ENCODE peak calls at places on chromosomes 7 and 10, in six cellular contexts. One of them, this sample, is unnamed.

GRCh38 chr10:85641479-85641967 is 725.1 kb downstream of the GRID1 start:
- DNase-seq in heart right ventricle: no peak
- DNase-seq in CD4-positive, CD25-positive, alpha-beta regulatory T cell: no peak
- DNase-seq in IMR-90: no peak
- DNase-seq in aorta: no peak
- DNase-seq in GM23248: no peak
- DNase-seq in this sample: no peak

GRCh38 chr10:22824984-22825383 is 102.9 kb upstream of the ARMC3 start:
- DNase-seq in heart right ventricle: no peak
- DNase-seq in GM23248: peak; percentile 82
- DNase-seq in IMR-90: peak; percentile 74
- DNase-seq in CD4-positive, CD25-positive, alpha-beta regulatory T cell: no peak
- DNase-seq in aorta: no peak
- DNase-seq in this sample: no peak

GRCh38 chr7:33692956-33693355 is 212.4 kb upstream of the BMPER start:
- DNase-seq in GM23248: peak; percentile 91
- DNase-seq in aorta: no peak
- DNase-seq in CD4-positive, CD25-positive, alpha-beta regulatory T cell: no peak
- DNase-seq in IMR-90: peak; percentile 84
- DNase-seq in heart right ventricle: no peak
- DNase-seq in this sample: no peak

GRCh38 chr10:14023612-14024348 is 306.9 kb downstream of the FRMD4A start:
- DNase-seq in CD4-positive, CD25-positive, alpha-beta regulatory T cell: no peak
- DNase-seq in aorta: no peak
- DNase-seq in GM23248: peak; percentile 8
- DNase-seq in heart right ventricle: no peak
- DNase-seq in IMR-90: no peak
- DNase-seq in this sample: no peak

GRCh38 chr7:137942459-137943115 is 59.3 kb downstream of the CREB3L2 start:
- DNase-seq in aorta: no peak
- DNase-seq in heart right ventricle: no peak
- DNase-seq in CD4-positive, CD25-positive, alpha-beta regulatory T cell: no peak
- DNase-seq in IMR-90: peak; percentile 48
- DNase-seq in GM23248: no peak
- DNase-seq in this sample: no peak

GRCh38 chr7:140404565-140405080 is 765 bp downstream of the RAB19 start:
- DNase-seq in aorta: no peak
- DNase-seq in CD4-positive, CD25-positive, alpha-beta regulatory T cell: no peak
- DNase-seq in heart right ventricle: no peak
- DNase-seq in IMR-90: no peak
- DNase-seq in GM23248: no peak
- DNase-seq in this sample: no peak

GRCh38 chr7:39733881-39734571 is 110.7 kb downstream of the RALA start:
- DNase-seq in CD4-positive, CD25-positive, alpha-beta regulatory T cell: no peak
- DNase-seq in IMR-90: peak; percentile 93
- DNase-seq in heart right ventricle: no peak
- DNase-seq in GM23248: peak; percentile 89
- DNase-seq in aorta: no peak
- DNase-seq in this sample: no peak

GRCh38 chr10:46559231-46559671 is 2.8 kb upstream of the GPRIN2 start:
- DNase-seq in IMR-90: no peak
- DNase-seq in GM23248: no peak
- DNase-seq in CD4-positive, CD25-positive, alpha-beta regulatory T cell: no peak
- DNase-seq in aorta: peak; percentile 33
- DNase-seq in heart right ventricle: no peak
- DNase-seq in this sample: no peak

GRCh38 chr10:62464308-62464707 is 90.1 kb downstream of the ZNF365 start:
- DNase-seq in aorta: no peak
- DNase-seq in GM23248: peak; percentile 71
- DNase-seq in IMR-90: peak; percentile 23
- DNase-seq in heart right ventricle: no peak
- DNase-seq in CD4-positive, CD25-positive, alpha-beta regulatory T cell: no peak
- DNase-seq in this sample: no peak

GRCh38 chr10:69479737-69480412 is 28.6 kb downstream of the TSPAN15 start:
- DNase-seq in aorta: peak; percentile 59
- DNase-seq in heart right ventricle: no peak
- DNase-seq in GM23248: peak; percentile 16
- DNase-seq in CD4-positive, CD25-positive, alpha-beta regulatory T cell: no peak
- DNase-seq in IMR-90: no peak
- DNase-seq in this sample: no peak

GRCh38 chr10:58998924-58999713 is 177.3 kb upstream of the PHYHIPL start:
- DNase-seq in IMR-90: no peak
- DNase-seq in GM23248: no peak
- DNase-seq in aorta: peak; percentile 80
- DNase-seq in heart right ventricle: peak; percentile 30
- DNase-seq in CD4-positive, CD25-positive, alpha-beta regulatory T cell: no peak
- DNase-seq in this sample: no peak

DNA sequence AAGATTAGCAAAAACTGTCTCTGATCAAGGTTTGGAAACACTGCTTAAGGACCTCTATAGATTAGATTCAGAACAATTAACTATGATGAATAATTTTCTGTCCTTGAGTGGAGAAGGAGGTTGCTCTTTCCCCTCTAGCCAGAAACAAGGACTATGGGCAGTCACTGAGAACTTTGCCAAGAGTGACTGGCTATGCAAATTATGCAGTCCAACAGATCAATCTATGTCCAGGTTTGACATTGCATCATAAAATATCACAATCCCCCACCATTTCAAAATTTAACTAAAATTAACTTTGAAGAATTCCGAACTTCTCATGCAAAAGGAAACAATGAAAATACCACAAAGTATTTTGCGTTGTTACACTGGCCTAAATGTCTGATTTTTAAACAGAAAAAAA is 50.6 kb downstream of the TSPAN12 start:
- DNase-seq in heart right ventricle: no peak
- DNase-seq in CD4-positive, CD25-positive, alpha-beta regulatory T cell: no peak
- DNase-seq in GM23248: no peak
- DNase-seq in aorta: no peak
- DNase-seq in IMR-90: no peak
- DNase-seq in this sample: no peak
- H3K27ac ChIP-seq in heart right ventricle: no peak overlapping the region
- H3K27ac ChIP-seq in CD4-positive, CD25-positive, alpha-beta regulatory T cell: no peak overlapping the region
- H3K27ac ChIP-seq in GM23248: no peak overlapping the region
- H3K27ac ChIP-seq in aorta: no peak overlapping the region
- H3K27ac ChIP-seq in IMR-90: no peak overlapping the region
- H3K27ac ChIP-seq in this sample: no peak overlapping the region

DNA sequence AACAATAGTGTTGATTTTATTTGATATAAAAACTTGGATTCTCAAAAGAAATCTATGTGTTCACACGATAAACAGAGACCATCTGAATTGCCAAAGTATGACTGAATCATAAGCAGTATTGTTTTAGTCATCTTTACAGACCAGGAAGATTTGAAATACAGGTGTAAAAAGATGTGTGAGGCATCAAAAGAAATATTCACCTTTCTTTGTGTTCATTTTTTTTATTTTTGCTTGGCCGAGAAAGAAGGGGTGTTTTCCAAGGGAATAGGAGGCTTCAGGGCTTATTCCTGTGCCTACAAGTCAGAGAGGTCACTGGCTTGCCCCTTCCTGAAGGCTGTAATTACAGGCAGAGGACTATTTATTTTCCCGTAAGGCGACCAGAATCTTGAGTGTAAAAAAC is 37.3 kb downstream of the MET start:
- DNase-seq in GM23248: no peak
- DNase-seq in CD4-positive, CD25-positive, alpha-beta regulatory T cell: no peak
- DNase-seq in heart right ventricle: no peak
- DNase-seq in aorta: no peak
- DNase-seq in IMR-90: no peak
- DNase-seq in this sample: no peak
- H3K4me3 ChIP-seq in GM23248: no peak overlapping the region
- H3K4me3 ChIP-seq in CD4-positive, CD25-positive, alpha-beta regulatory T cell: no peak overlapping the region
- H3K4me3 ChIP-seq in heart right ventricle: no peak overlapping the region
- H3K4me3 ChIP-seq in aorta: no peak overlapping the region
- H3K4me3 ChIP-seq in IMR-90: no peak overlapping the region
- H3K4me3 ChIP-seq in this sample: no peak overlapping the region

GRCh38 chr7:131606346-131607290 is 50.2 kb upstream of the PODXL start:
- DNase-seq in CD4-positive, CD25-positive, alpha-beta regulatory T cell: no peak
- DNase-seq in aorta: no peak
- DNase-seq in IMR-90: no peak
- DNase-seq in heart right ventricle: no peak
- DNase-seq in GM23248: peak; percentile 25
- DNase-seq in this sample: no peak

GRCh38 chr7:131604841-131605279 is 48.4 kb upstream of the PODXL start:
- DNase-seq in CD4-positive, CD25-positive, alpha-beta regulatory T cell: no peak
- DNase-seq in GM23248: peak; percentile 95
- DNase-seq in heart right ventricle: no peak
- DNase-seq in IMR-90: peak; percentile 77
- DNase-seq in aorta: no peak
- DNase-seq in this sample: no peak

GRCh38 chr7:131607291-131608111 is 51.1 kb upstream of the PODXL start:
- DNase-seq in aorta: no peak
- DNase-seq in heart right ventricle: no peak
- DNase-seq in IMR-90: no peak
- DNase-seq in CD4-positive, CD25-positive, alpha-beta regulatory T cell: no peak
- DNase-seq in GM23248: no peak
- DNase-seq in this sample: no peak

GRCh38 chr7:131603932-131604331 is 47.5 kb upstream of the PODXL start:
- DNase-seq in GM23248: no peak
- DNase-seq in aorta: no peak
- DNase-seq in IMR-90: no peak
- DNase-seq in CD4-positive, CD25-positive, alpha-beta regulatory T cell: no peak
- DNase-seq in heart right ventricle: no peak
- DNase-seq in this sample: no peak

GRCh38 chr7:131605280-131605878 is 49.0 kb upstream of the PODXL start:
- DNase-seq in GM23248: peak; percentile 22
- DNase-seq in CD4-positive, CD25-positive, alpha-beta regulatory T cell: no peak
- DNase-seq in IMR-90: no peak
- DNase-seq in aorta: no peak
- DNase-seq in heart right ventricle: no peak
- DNase-seq in this sample: no peak
- H3K27ac ChIP-seq in GM23248: peak overlapping the region; percentile 39
- H3K27ac ChIP-seq in CD4-positive, CD25-positive, alpha-beta regulatory T cell: no peak overlapping the region
- H3K27ac ChIP-seq in IMR-90: no peak overlapping the region
- H3K27ac ChIP-seq in aorta: no peak overlapping the region
- H3K27ac ChIP-seq in heart right ventricle: no peak overlapping the region
- H3K27ac ChIP-seq in this sample: no peak overlapping the region

GRCh38 chr10:119301397-119301796 is 94.0 kb downstream of the GRK5 start:
- DNase-seq in GM23248: no peak
- DNase-seq in heart right ventricle: no peak
- DNase-seq in CD4-positive, CD25-positive, alpha-beta regulatory T cell: peak; percentile 26
- DNase-seq in aorta: peak; percentile 48
- DNase-seq in IMR-90: peak; percentile 24
- DNase-seq in this sample: peak; percentile 59
- H3K4me3 ChIP-seq in GM23248: no peak overlapping the region
- H3K4me3 ChIP-seq in heart right ventricle: no peak overlapping the region
- H3K4me3 ChIP-seq in CD4-positive, CD25-positive, alpha-beta regulatory T cell: peak overlapping the region; percentile 45
- H3K4me3 ChIP-seq in aorta: no peak overlapping the region
- H3K4me3 ChIP-seq in IMR-90: no peak overlapping the region
- H3K4me3 ChIP-seq in this sample: peak overlapping the region; percentile 34

DNA sequence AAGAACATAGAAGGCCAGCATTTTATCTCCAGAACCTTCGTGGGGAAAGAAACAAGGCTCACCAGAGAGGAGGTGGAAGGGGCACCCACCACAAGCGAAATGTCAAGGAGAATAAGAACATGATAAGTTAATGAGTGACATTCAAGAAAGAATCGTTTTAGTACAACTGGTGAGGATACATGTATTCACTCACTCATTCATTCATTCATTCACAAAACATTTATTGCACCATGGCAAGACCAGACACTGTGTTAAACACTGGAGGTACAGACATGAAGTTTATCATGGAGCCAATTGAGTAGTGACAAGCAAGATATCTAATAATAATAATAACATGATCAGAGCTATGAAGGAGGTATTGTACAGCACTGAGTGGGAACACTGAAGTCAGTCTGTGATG is 1.7 kb upstream of the ZNRF2 start:
- DNase-seq in CD4-positive, CD25-positive, alpha-beta regulatory T cell: no peak
- DNase-seq in aorta: no peak
- DNase-seq in IMR-90: no peak
- DNase-seq in heart right ventricle: no peak
- DNase-seq in GM23248: no peak
- DNase-seq in this sample: no peak
- H3K27ac ChIP-seq in CD4-positive, CD25-positive, alpha-beta regulatory T cell: no peak overlapping the region
- H3K27ac ChIP-seq in aorta: no peak overlapping the region
- H3K27ac ChIP-seq in IMR-90: no peak overlapping the region
- H3K27ac ChIP-seq in heart right ventricle: no peak overlapping the region
- H3K27ac ChIP-seq in GM23248: no peak overlapping the region
- H3K27ac ChIP-seq in this sample: no peak overlapping the region

This sample was measured in naive thymus-derived CD4-positive, alpha-beta T cell.